ENCODE peak calls at places on chromosome 12, in five cellular contexts. R is T-helper 2 cell treated with Interferon-gamma antibody and Interleukin-4, amounts not matched to agents 5 μg/mL and 100 μg/mL, for 36 hours; S is Right ventricle myocardium inferior; F is lower leg skin; T is A172. Q is an unnamed sample.

GRCh38 chr12:14545144-14546124 is 22.2 kb downstream of the PLBD1 start:
- DNase-seq in R (no peak), S (no peak), F (no peak), T (no peak), Q (no peak)

GRCh38 chr12:47164116-47164515 is 84.4 kb upstream of the AMIGO2 start:
- DNase-seq in R (no peak), S (no peak), F (no peak), T (no peak), Q (no peak)

GRCh38 chr12:120238224-120238616 is 27.3 kb downstream of the PXN start:
- DNase-seq in R (no peak), S (no peak), F (no peak), T (no peak), Q (no peak)

GRCh38 chr12:45235087-45236025 is 19.5 kb downstream of the ANO6 start:
- DNase-seq in R (no peak), S (no peak), F (peak), T (peak), Q (peak)

GRCh38 chr12:23569388-23569787 is 380.1 kb downstream of the SOX5 start:
- DNase-seq in R (no peak), S (no peak), F (no peak), T (no peak), Q (no peak)

GRCh38 chr12:109452489-109452888 is 24.6 kb downstream of the KCTD10 start:
- DNase-seq in R (no peak), S (no peak), F (no peak), T (no peak), Q (no peak)

GRCh38 chr12:2477009-2477766 is 317.6 kb upstream of the FKBP4 start:
- DNase-seq in R (peak), S (no peak), F (peak), T (no peak), Q (no peak)

GRCh38 chr12:75632452-75632851 is 121.0 kb upstream of the KRR1 start:
- DNase-seq in R (no peak), S (no peak), F (no peak), T (no peak), Q (peak)

GRCh38 chr12:47954467-47955045 is 8.8 kb upstream of the TMEM106C start:
- DNase-seq in R (no peak), S (no peak), F (no peak), T (peak), Q (no peak)

GRCh38 chr12:96578526-96579125 is 89.2 kb downstream of the CFAP54 start:
- DNase-seq in R (no peak), S (no peak), F (no peak), T (peak), Q (peak)